ENCODE peak calls at places on chromosome 19, in five cellular contexts. U, J, A, Q and P are unnamed samples.

GRCh38 chr19:48928164-48929005 is 5.1 kb upstream of the DHDH start:
- DNase-seq in A (no peak), U (peak), J (peak), Q (no peak), P (no peak)

GRCh38 chr19:42290523-42291436 is 11.2 kb upstream of the PRR19 start:
- DNase-seq in Q (no peak), J (no peak), U (no peak), A (peak), P (no peak)

GRCh38 chr19:7772752-7773291 is 9.8 kb downstream of the CLEC4M start:
- DNase-seq in Q (peak), J (no peak), A (no peak), U (peak), P (peak)

GRCh38 chr19:47756953-47757608 is 11.7 kb downstream of the NOP53 start:
- DNase-seq in A (no peak), U (no peak), Q (no peak), J (no peak), P (no peak)

GRCh38 chr19:6854758-6855157 is 32.6 kb upstream of the ADGRE1 start:
- DNase-seq in A (no peak), J (no peak), U (no peak), Q (no peak), P (no peak)

GRCh38 chr19:2575734-2576481 is 100.0 kb downstream of the GADD45B start:
- DNase-seq in A (no peak), J (no peak), U (no peak), Q (no peak), P (no peak)

GRCh38 chr19:33685541-33685940 is 63.8 kb downstream of the CHST8 start:
- DNase-seq in Q (no peak), A (no peak), U (no peak), J (no peak), P (no peak)

GRCh38 chr19:46859637-46860124 is 1.1 kb upstream of the ARHGAP35 start:
- DNase-seq in U (no peak), J (peak), A (no peak), Q (no peak), P (no peak)

GRCh38 chr19:9883231-9883758 is 48.2 kb downstream of the PIN1 start:
- DNase-seq in Q (peak), U (no peak), J (no peak), A (no peak), P (no peak)

GRCh38 chr19:5805465-5806132 is 732 bp downstream of the NRTN start:
- DNase-seq in Q (peak), U (peak), A (peak), J (peak), P (no peak)

GRCh38 chr19:21483589-21484170 is 21.7 kb upstream of the ZNF429 start:
- DNase-seq in U (no peak), Q (no peak), A (peak), J (peak), P (no peak)

GRCh38 chr19:4061178-4061682 is 5.5 kb downstream of the ZBTB7A start:
- DNase-seq in U (no peak), J (peak), Q (peak), A (peak), P (no peak)

GRCh38 chr19:3368848-3369336 is 2.5 kb downstream of the NFIC start:
- DNase-seq in U (peak), A (no peak), J (no peak), Q (no peak), P (no peak)

GRCh38 chr19:10567696-10568443 is 909 bp downstream of the CDKN2D start:
- DNase-seq in Q (no peak), U (no peak), A (no peak), J (no peak), P (no peak)

GRCh38 chr19:12997225-12997966 is 2.1 kb downstream of the NFIX start:
- DNase-seq in J (no peak), A (no peak), U (no peak), Q (no peak), P (no peak)

GRCh38 chr19:42396248-42396541 is 6.1 kb upstream of the CNFN start:
- DNase-seq in A (peak), J (no peak), Q (no peak), U (no peak), P (no peak)

GRCh38 chr19:35350591-35350990 is 2.9 kb downstream of the FFAR1 start:
- DNase-seq in Q (no peak), J (peak), A (peak), U (no peak), P (no peak)

GRCh38 chr19:54469496-54469934 is 3.6 kb downstream of the CDC42EP5 start:
- DNase-seq in J (peak), U (no peak), Q (no peak), A (no peak), P (no peak)

GRCh38 chr19:38583219-38583984 is 34.4 kb downstream of the MAP4K1 start:
- DNase-seq in Q (no peak), U (no peak), A (peak), J (no peak), P (no peak)

GRCh38 chr19:40466219-40467006 is at the start of gene SPTBN4:
- DNase-seq in Q (no peak), U (no peak), J (peak), A (no peak), P (no peak)

GRCh38 chr19:31350693-31351211 is 1.5 kb upstream of the TSHZ3 start:
- DNase-seq in U (peak), Q (no peak), J (peak), A (no peak), P (no peak)

GRCh38 chr19:6773323-6773931 is 919 bp downstream of the VAV1 start:
- DNase-seq in U (no peak), A (peak), J (peak), Q (no peak), P (no peak)

GRCh38 chr19:33376423-33376822 is 2.9 kb downstream of the CEBPG start:
- DNase-seq in U (peak), Q (peak), J (no peak), A (no peak), P (no peak)

GRCh38 chr19:4066176-4066606 is 508 bp downstream of the ZBTB7A start:
- DNase-seq in J (no peak), Q (no peak), U (no peak), A (no peak), P (no peak)

GRCh38 chr19:29618434-29618833 is 12.4 kb downstream of the POP4 start:
- DNase-seq in U (no peak), A (no peak), Q (no peak), J (peak), P (no peak)

GRCh38 chr19:50300814-50301606 is 28.2 kb downstream of the KCNC3 start:
- DNase-seq in J (no peak), Q (peak), A (no peak), U (peak), P (no peak)
- TF ChIP-seq CTCF in J (no peak), Q (no peak), A (no peak), U (no peak), P (no peak)

GRCh38 chr19:55809381-55810058 is 22.3 kb downstream of the NLRP11 start:
- DNase-seq in J (peak), Q (no peak), A (peak), U (peak), P (no peak)
- TF ChIP-seq CTCF in J (peak), Q (no peak), A (peak), U (no peak), P (no peak)

DNA sequence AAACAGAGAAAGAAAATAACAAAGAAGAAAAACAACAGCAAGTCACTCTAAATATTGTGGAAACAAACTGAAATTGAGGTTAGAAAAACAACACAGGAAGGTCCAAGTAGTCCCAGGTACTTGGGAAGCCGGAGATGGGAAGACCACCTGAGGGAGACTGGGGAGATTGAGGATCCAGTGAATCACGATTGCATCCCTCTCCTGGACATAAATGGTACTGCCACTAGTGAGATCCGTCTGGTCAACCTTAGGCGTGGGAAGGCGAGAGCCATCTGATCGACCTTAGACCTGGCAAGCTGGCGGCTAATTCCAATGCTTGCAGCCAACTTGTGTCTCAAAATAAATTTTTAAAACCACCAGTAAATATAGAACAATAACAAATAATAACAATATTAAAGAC is 81.9 kb downstream of the ZNF726 start:
- DNase-seq in A (peak), J (no peak), U (no peak), Q (no peak), P (no peak)
- TF ChIP-seq CTCF in A (peak), J (peak), U (peak), Q (no peak), P (peak)

DNA sequence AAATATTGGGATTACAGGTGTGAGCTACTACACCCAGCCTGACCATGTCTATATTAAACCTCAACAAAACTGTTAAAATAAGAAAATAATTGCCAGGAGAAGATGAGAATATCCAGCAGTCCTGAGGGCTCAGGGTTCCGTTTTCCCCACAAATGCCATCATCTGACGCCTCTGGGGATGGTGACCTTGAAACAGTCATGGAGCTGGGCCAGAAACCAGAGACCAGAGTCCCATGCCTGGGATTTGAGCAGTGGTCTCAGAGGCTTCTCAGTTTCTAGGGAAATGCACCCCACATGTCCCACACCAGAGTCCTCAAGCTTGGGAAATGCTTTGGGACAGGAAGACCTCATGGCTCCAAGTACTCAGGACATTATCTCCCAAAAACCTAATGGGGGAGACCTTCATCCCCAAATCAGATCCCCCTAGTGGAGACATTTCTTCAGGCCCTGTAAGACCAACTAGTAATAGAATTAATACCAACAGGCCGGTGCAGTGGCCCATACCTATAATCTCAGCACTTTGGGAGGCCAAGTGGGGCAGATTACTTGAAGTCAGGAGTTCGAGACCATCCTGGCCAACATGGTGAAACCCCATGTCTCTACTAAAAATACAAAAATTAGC is 2.9 kb upstream of the MAP1S start:
- DNase-seq in Q (no peak), U (no peak), J (no peak), A (peak), P (no peak)
- TF ChIP-seq CTCF in Q (no peak), U (no peak), J (no peak), A (peak), P (peak)